ENCODE peak calls at places on chromosomes 6 and 20, in four cellular contexts. J is fibroblast of the aortic adventitia, K is cardiac fibroblast, V is transverse colon. X is an unnamed sample.
A peak's percentile ranks its signal among the peaks of the same experiment; 100 is the strongest.

GRCh38 chr6:117483645-117484016 is 1.2 kb downstream of the DCBLD1 start:
- DNase-seq in J (peak; percentile 48), K (no peak), V (peak; percentile 12), X (peak; percentile 8)

GRCh38 chr6:112468359-112468758 is 121.2 kb downstream of the RFPL4B start:
- DNase-seq in J (no peak), K (peak; percentile 78), V (no peak), X (no peak)

GRCh38 chr6:145756170-145756662 is 20.9 kb upstream of the EPM2A start:
- DNase-seq in J (peak; percentile 98), K (peak; percentile 98), V (no peak), X (peak; percentile 57)

GRCh38 chr6:3522561-3523287 is 65.9 kb upstream of the SLC22A23 start:
- DNase-seq in J (peak; percentile 65), K (peak; percentile 74), V (no peak), X (no peak)

GRCh38 chr20:10356628-10357027 is 77.4 kb downstream of the MKKS start:
- DNase-seq in J (no peak), K (no peak), V (no peak), X (no peak)

GRCh38 chr20:51811040-51811351 is 8.7 kb upstream of the SALL4 start:
- DNase-seq in J (peak; percentile 11), K (peak; percentile 32), V (no peak), X (no peak)

GRCh38 chr20:54713727-54714126 is 238.3 kb downstream of the DOK5 start:
- DNase-seq in J (no peak), K (no peak), V (no peak), X (no peak)

GRCh38 chr6:116190550-116190949 is 63.3 kb downstream of the TSPYL4 start:
- DNase-seq in J (peak; percentile 76), K (peak; percentile 80), V (no peak), X (no peak)

GRCh38 chr6:3650959-3651697 is 100.4 kb downstream of the PXDC1 start:
- DNase-seq in J (no peak), K (no peak), V (no peak), X (no peak)

GRCh38 chr20:58642465-58642864 is 8.6 kb upstream of the STX16 start:
- DNase-seq in J (no peak), K (no peak), V (no peak), X (no peak)

GRCh38 chr6:30508890-30509736 is 19.8 kb downstream of the HLA-E start:
- DNase-seq in J (peak; percentile 43), K (peak; percentile 63), V (no peak), X (no peak)

GRCh38 chr6:149895702-149896310 is 2.1 kb downstream of the RAET1E start:
- DNase-seq in J (peak; percentile 45), K (peak; percentile 82), V (no peak), X (peak; percentile 52)

GRCh38 chr6:55069132-55069781 is 105.1 kb upstream of the HCRTR2 start:
- DNase-seq in J (peak; percentile 59), K (peak; percentile 61), V (peak; percentile 36), X (peak; percentile 52)

GRCh38 chr6:158999669-159000403 is at the start of gene RSPH3:
- DNase-seq in J (peak; percentile 84), K (peak; percentile 92), V (peak; percentile 97), X (peak; percentile 97)
- TF ChIP-seq CTCF in J (peak; percentile 23), K (no peak), V (peak; percentile 17), X (no peak)

GRCh38 chr6:63475707-63476106 is 96.6 kb upstream of the LOC128125822 start:
- DNase-seq in J (no peak), K (no peak), V (no peak), X (no peak)

GRCh38 chr6:63478751-63479150 is 93.5 kb upstream of the LOC128125822 start:
- DNase-seq in J (no peak), K (no peak), V (no peak), X (no peak)

GRCh38 chr6:63477422-63478040 is 94.7 kb upstream of the LOC128125822 start:
- DNase-seq in J (no peak), K (no peak), V (no peak), X (no peak)

GRCh38 chr6:63471654-63472053 is 100.6 kb upstream of the LOC128125822 start:
- DNase-seq in J (no peak), K (no peak), V (no peak), X (no peak)

DNA sequence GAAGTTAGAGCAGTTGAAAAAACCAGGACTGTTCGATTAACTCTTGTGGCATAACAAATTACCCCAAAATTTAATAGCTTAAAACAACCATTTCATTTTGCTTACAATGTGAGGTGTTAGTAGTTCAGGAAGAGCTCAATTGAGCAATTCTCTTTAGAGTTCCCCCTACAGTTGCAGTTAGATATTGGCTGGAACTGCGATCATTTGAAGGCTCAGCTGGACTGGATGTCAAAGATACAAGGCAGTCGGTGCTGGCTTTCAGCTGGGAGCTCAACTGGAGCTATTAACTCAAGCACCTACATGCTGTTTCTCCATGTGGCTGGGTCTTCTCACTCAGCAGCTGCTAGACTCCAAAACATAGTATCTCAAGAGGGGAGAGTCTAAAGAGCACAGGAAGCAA is 96.0 kb upstream of the LOC128125822 start:
- DNase-seq in J (no peak), K (no peak), V (no peak), X (no peak)
- TF ChIP-seq CTCF in J (no peak), K (no peak), V (no peak), X (no peak)

DNA sequence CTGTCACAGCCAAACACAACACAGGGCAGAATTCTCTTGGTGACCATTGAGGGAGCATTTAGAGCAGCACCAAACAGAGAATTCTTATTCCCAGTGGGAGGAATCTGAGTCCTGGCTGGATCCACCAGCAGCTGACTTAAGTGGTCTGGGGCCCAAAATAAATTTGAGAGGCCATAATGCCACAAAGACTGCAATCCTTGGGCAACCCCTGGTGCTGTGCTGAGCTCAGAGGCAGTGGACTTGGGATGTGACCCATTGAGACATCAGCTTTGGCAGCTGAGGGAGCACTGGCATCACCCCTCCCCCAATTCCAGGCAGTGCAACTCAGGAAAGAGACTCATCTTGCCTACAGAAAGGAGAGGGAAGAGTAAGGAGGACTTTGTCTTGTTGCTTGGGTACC is 48.6 kb upstream of the THBS2 start:
- DNase-seq in J (no peak), K (no peak), V (no peak), X (no peak)
- TF ChIP-seq CTCF in J (no peak), K (no peak), V (no peak), X (no peak)

DNA sequence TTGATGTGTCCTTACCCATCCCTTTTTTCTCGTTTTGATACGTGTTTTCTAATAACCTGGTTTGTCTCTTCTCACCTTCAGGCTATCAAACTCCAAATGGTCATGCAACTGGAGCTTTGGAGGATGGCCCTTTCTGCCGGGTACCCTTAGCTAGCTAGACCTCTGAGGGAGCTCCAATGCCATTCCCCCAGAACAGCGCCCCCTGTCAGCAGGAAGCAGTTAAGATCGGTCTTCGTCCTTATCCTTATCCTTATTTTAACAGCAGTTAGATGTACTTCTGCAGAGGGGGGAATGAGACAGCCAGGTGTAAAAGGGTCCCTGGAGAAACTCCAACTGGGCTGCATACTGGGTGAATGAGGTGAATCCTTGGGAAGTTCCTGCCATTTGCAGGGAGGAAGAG is 37.2 kb downstream of the SEL1L2 start:
- DNase-seq in J (no peak), K (no peak), V (no peak), X (no peak)
- TF ChIP-seq CTCF in J (no peak), K (no peak), V (no peak), X (no peak)

X was measured in Calu3.